ENCODE peak calls at places on chromosomes 11 and 22, in five cellular contexts. T, O, E, Q and C are unnamed samples. For H3K4me1 and H3K36me3, the result is how much of the 10 kb centered on the place peaks cover.

GRCh38 chr11:121645596-121645995 is 192.8 kb upstream of the SORL1-AS1 start:
- DNase-seq in Q (no peak), T (no peak), E (peak), O (no peak), C (no peak)

GRCh38 chr11:119081682-119082081 is 3.0 kb upstream of the HMBS start:
- DNase-seq in T (no peak), E (no peak), Q (no peak), O (no peak), C (no peak)

GRCh38 chr11:6480299-6480914 is 724 bp downstream of the ARFIP2 start:
- DNase-seq in Q (no peak), T (no peak), E (no peak), O (peak), C (no peak)

GRCh38 chr11:18352581-18352980 is 30.2 kb downstream of the GTF2H1 start:
- DNase-seq in E (peak), T (no peak), O (no peak), Q (no peak), C (no peak)

GRCh38 chr22:37639771-37640590 is 512 bp downstream of the SH3BP1 start:
- DNase-seq in E (no peak), Q (no peak), O (no peak), T (no peak), C (no peak)

GRCh38 chr11:102900346-102900745 is 25.6 kb upstream of the MMP12 start:
- DNase-seq in E (no peak), T (no peak), Q (no peak), O (no peak), C (no peak)

GRCh38 chr11:111539426-111540113 is 950 bp upstream of the LAYN start:
- DNase-seq in E (no peak), O (no peak), Q (no peak), T (no peak), C (no peak)

GRCh38 chr11:69243496-69244200 is 50.3 kb upstream of the MYEOV start:
- DNase-seq in E (no peak), T (no peak), Q (no peak), O (no peak), C (no peak)

GRCh38 chr11:24267015-24267414 is 229.8 kb upstream of the LUZP2 start:
- DNase-seq in Q (no peak), T (no peak), O (no peak), E (no peak), C (no peak)

GRCh38 chr11:108131993-108132392 is 10.6 kb downstream of the ACAT1 start:
- DNase-seq in T (no peak), O (no peak), E (peak), Q (no peak), C (no peak)

GRCh38 chr11:44624761-44625221 is 59.3 kb downstream of the CD82 start:
- DNase-seq in O (no peak), E (no peak), Q (no peak), T (no peak), C (no peak)

GRCh38 chr11:7353100-7353499 is 101.4 kb downstream of the SYT9 start:
- DNase-seq in T (peak), O (peak), E (no peak), Q (no peak), C (peak)

GRCh38 chr11:44464741-44465140 is 100.7 kb upstream of the CD82 start:
- DNase-seq in Q (no peak), T (peak), O (no peak), E (no peak), C (no peak)

GRCh38 chr11:45665206-45665932 is at the start of gene CHST1:
- DNase-seq in T (no peak), Q (peak), O (peak), E (no peak), C (peak)

GRCh38 chr11:45543808-45544422 is 121.5 kb downstream of the CHST1 start:
- DNase-seq in T (no peak), E (peak), O (no peak), Q (no peak), C (no peak)

GRCh38 chr11:46200537-46201281 is 76.8 kb upstream of the CREB3L1 start:
- DNase-seq in O (no peak), T (no peak), E (peak), Q (no peak), C (no peak)

GRCh38 chr11:118438314-118438931 is 2.1 kb downstream of the KMT2A start:
- DNase-seq in T (no peak), O (peak), Q (peak), E (peak), C (peak)

GRCh38 chr11:87428266-87428665 is 390.5 kb downstream of the TMEM135 start:
- DNase-seq in O (no peak), Q (no peak), E (peak), T (no peak), C (no peak)

GRCh38 chr11:34052608-34053160 is 1.2 kb downstream of the CAPRIN1 start:
- DNase-seq in E (no peak), Q (peak), O (peak), T (no peak), C (peak)

GRCh38 chr11:57873196-57873911 is 111.8 kb downstream of the CTNND1 start:
- DNase-seq in T (no peak), Q (no peak), O (no peak), E (peak), C (no peak)

GRCh38 chr11:3626250-3626960 is 15.4 kb downstream of the ART5 start:
- DNase-seq in E (no peak), O (peak), Q (no peak), T (no peak), C (peak)

DNA sequence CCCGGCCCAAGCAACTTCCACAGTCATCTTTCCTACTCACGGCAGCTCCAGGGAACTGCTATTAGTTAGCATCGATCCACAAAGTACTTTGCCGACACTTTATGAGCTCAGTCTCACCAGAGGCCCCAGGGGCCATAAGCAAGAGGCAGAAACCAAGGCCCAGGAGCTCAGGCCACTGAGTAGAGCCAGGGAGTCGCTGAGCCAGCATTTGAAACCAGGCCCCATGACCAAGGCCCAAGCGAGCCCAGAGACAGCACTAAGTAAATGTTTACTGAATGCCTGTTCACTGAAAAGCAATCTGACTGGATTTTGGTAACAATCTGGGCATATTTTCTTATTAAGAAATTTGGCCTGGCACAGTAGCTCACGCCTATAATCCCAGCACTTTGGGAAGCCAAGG is 43.3 kb downstream of the ARRB1 start:
- DNase-seq in Q (no peak), E (no peak), O (peak), T (no peak), C (no peak)
- H3K4me1 ChIP-seq in Q (under half), E (under half), O (under half), T (under half), C (under half)

GRCh38 chr11:120197254-120197891 is 13.5 kb upstream of the OAF start:
- DNase-seq in O (no peak), T (no peak), E (no peak), Q (no peak), C (no peak)
- TF ChIP-seq POLR2A in O (no peak), T (no peak), E (no peak), Q (no peak), C (no peak)

DNA sequence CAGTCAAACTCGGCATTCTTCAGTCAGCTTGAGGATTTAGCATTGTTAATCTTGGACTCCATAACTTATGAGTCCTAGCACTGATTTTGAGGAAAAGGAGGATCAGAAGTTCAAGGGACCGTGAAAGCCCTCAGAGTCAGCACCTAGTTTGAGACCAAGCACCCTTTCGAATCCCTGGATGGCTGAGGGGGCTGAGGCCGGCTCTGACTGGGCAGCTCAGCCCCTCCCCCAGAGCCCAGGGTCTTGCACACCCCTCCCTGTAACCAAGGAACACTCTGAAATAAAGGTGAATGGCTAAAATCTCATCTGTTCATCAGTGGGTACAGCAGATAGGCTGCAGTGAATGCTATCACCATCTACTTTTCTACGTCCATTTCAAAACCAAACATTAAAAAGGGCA is 27.3 kb downstream of the SLC25A18 start:
- DNase-seq in Q (no peak), E (no peak), O (no peak), T (no peak), C (no peak)
- H3K36me3 ChIP-seq in Q (under half), E (under half), O (under half), T (under half), C (under half)

GRCh38 chr22:20928573-20928967 is 11.4 kb downstream of the CRKL start:
- DNase-seq in Q (no peak), E (no peak), T (no peak), O (no peak), C (no peak)
- H3K4me1 ChIP-seq in Q (under half), E (under half), T (under half), O (under half), C (under half)

GRCh38 chr22:50527921-50528681 is 1.7 kb downstream of the TYMP start:
- DNase-seq in T (no peak), O (no peak), Q (no peak), E (no peak), C (no peak)
- TF ChIP-seq POLR2A in T (no peak), O (no peak), Q (no peak), E (no peak), C (no peak)

GRCh38 chr11:76661835-76662434 is 8.6 kb downstream of the LRRC32 start:
- DNase-seq in E (no peak), O (no peak), T (no peak), Q (no peak), C (peak)
- H3K36me3 ChIP-seq in E (under half), O (under half), T (under half), Q (under half), C (under half)